ENCODE peak calls at places on chromosomes 16 and 17, in nine cellular contexts. C is GM04504; O is stimulated activated CD8-positive, alpha-beta memory T cell treated with anti-CD3 and anti-CD28 coated beads, Interleukin-4, amount 100 ng/mL, for 24 hours; Q is kidney tubule cell; X is T-helper 1 cell; V is AG10803; H is A549; S is effector CD4-positive, alpha-beta T cell; P is fibroblast of the aortic adventitia. U is an unnamed sample.

GRCh38 chr16:84559311-84559932 is 55.0 kb upstream of the MEAK7 start:
- DNase-seq in C (no peak), S (no peak), H (no peak), P (no peak), O (no peak), V (no peak), X (no peak), Q (peak), U (no peak)

GRCh38 chr16:30924086-30924714 is 828 bp downstream of the FBXL19 start:
- DNase-seq in V (no peak), C (no peak), Q (no peak), H (no peak), X (no peak), O (no peak), P (no peak), S (no peak), U (no peak)

GRCh38 chr16:23496826-23497542 is 13.3 kb downstream of the GGA2 start:
- DNase-seq in X (no peak), O (no peak), V (peak), Q (peak), P (peak), S (no peak), C (no peak), H (no peak), U (no peak)

GRCh38 chr16:20515580-20516179 is 60.5 kb downstream of the ACSM2B start:
- DNase-seq in C (no peak), H (no peak), S (no peak), V (no peak), X (no peak), O (no peak), P (no peak), Q (peak), U (no peak)

GRCh38 chr17:49955157-49955556 is 13.8 kb upstream of the DLX4 start:
- DNase-seq in X (no peak), S (no peak), Q (peak), H (no peak), P (no peak), C (no peak), V (no peak), O (no peak), U (no peak)

GRCh38 chr16:86166414-86166813 is 267.5 kb downstream of the IRF8 start:
- DNase-seq in V (no peak), Q (no peak), X (no peak), C (no peak), S (no peak), P (no peak), O (no peak), H (no peak), U (no peak)

GRCh38 chr17:59151591-59151990 is 3.4 kb downstream of the SKA2 start:
- DNase-seq in X (no peak), C (no peak), Q (no peak), O (no peak), P (peak), S (no peak), V (peak), H (no peak), U (no peak)

GRCh38 chr16:2765462-2766404 is 11.3 kb downstream of the ELOB start:
- DNase-seq in H (no peak), Q (no peak), C (no peak), X (no peak), P (no peak), V (no peak), S (no peak), O (no peak), U (no peak)

U was measured in T follicular helper cell.